ENCODE peak calls at places on chromosomes 1 and 21, in four cellular contexts. O is H9, Z is neuronal stem cell, F is IMR-90. H is an unnamed sample.
A peak's percentile ranks its signal among the peaks of the same experiment; 100 is the strongest.

GRCh38 chr1:243890576-243890975 is 40.5 kb upstream of the AKT3 start:
- DNase-seq in O (no peak), Z (no peak), F (peak; percentile 72), H (peak; percentile 27)

GRCh38 chr1:113998361-113998760 is 19.1 kb downstream of the OLFML3 start:
- DNase-seq in O (no peak), Z (no peak), F (peak; percentile 15), H (peak; percentile 32)

GRCh38 chr21:43771199-43771675 is 4.9 kb downstream of the CSTB start:
- DNase-seq in O (no peak), Z (no peak), F (no peak), H (peak; percentile 31)

GRCh38 chr1:25797939-25798338 is 2.1 kb upstream of the SELENON start:
- DNase-seq in O (peak; percentile 84), Z (no peak), F (no peak), H (peak; percentile 52)

GRCh38 chr1:172287207-172287606 is 133.3 kb upstream of the C1orf105 start:
- DNase-seq in O (no peak), Z (no peak), F (peak; percentile 73), H (peak; percentile 79)

GRCh38 chr1:80375662-80376061 is 1369.1 kb upstream of the ADGRL4 start:
- DNase-seq in O (no peak), Z (no peak), F (peak; percentile 89), H (peak; percentile 62)

GRCh38 chr1:66256629-66257575 is 277.1 kb upstream of the SGIP1 start:
- DNase-seq in O (no peak), Z (no peak), F (no peak), H (no peak)

GRCh38 chr1:68594851-68595250 is 98.0 kb upstream of the DEPDC1 start:
- DNase-seq in O (no peak), Z (no peak), F (no peak), H (no peak)

GRCh38 chr21:45655071-45655470 is 11.5 kb downstream of the PCBP3 start:
- DNase-seq in O (no peak), Z (no peak), F (peak; percentile 78), H (peak; percentile 63)

GRCh38 chr1:199808110-199808870 is 219.2 kb upstream of the NR5A2 start:
- DNase-seq in O (no peak), Z (no peak), F (peak; percentile 4), H (no peak)

GRCh38 chr1:19068639-19069276 is 112.3 kb upstream of the IFFO2 start:
- DNase-seq in O (no peak), Z (no peak), F (no peak), H (no peak)

GRCh38 chr1:153393926-153394325 is 3.1 kb upstream of the S100A8 start:
- DNase-seq in O (peak; percentile 74), Z (no peak), F (no peak), H (no peak)

GRCh38 chr1:116737855-116738318 is 16.3 kb upstream of the CD2 start:
- DNase-seq in O (no peak), Z (no peak), F (no peak), H (no peak)

GRCh38 chr1:185159966-185160365 is 3.0 kb downstream of the SWT1 start:
- DNase-seq in O (no peak), Z (no peak), F (peak; percentile 26), H (no peak)

GRCh38 chr1:53121319-53122172 is 20.9 kb downstream of the SLC1A7 start:
- DNase-seq in O (no peak), Z (no peak), F (peak; percentile 74), H (peak; percentile 33)

GRCh38 chr1:183575606-183576005 is 14.7 kb downstream of the NCF2 start:
- DNase-seq in O (no peak), Z (no peak), F (no peak), H (no peak)

GRCh38 chr1:9900142-9901043 is 9.7 kb downstream of the CTNNBIP1 start:
- DNase-seq in O (no peak), Z (no peak), F (no peak), H (no peak)

GRCh38 chr1:30377230-30378022 is 346.0 kb downstream of the MATN1 start:
- DNase-seq in O (no peak), Z (no peak), F (no peak), H (no peak)

GRCh38 chr1:198493324-198493723 is 47.2 kb downstream of the ATP6V1G3 start:
- DNase-seq in O (no peak), Z (no peak), F (no peak), H (no peak)

GRCh38 chr1:88029142-88029541 is 654.9 kb upstream of the PKN2 start:
- DNase-seq in O (no peak), Z (no peak), F (peak; percentile 2), H (peak; percentile 14)

GRCh38 chr1:205246426-205247119 is 18.8 kb downstream of the TMCC2 start:
- DNase-seq in O (no peak), Z (no peak), F (no peak), H (no peak)

GRCh38 chr1:152182942-152183341 is 23.9 kb upstream of the RPTN start:
- DNase-seq in O (no peak), Z (no peak), F (peak; percentile 44), H (no peak)

GRCh38 chr1:224852901-224853568 is 76.4 kb upstream of the DNAH14 start:
- DNase-seq in O (no peak), Z (peak; percentile 39), F (peak; percentile 67), H (peak; percentile 72)

GRCh38 chr1:198492872-198493271 is 47.6 kb downstream of the ATP6V1G3 start:
- DNase-seq in O (no peak), Z (no peak), F (peak; percentile 91), H (peak; percentile 69)

GRCh38 chr1:34640654-34641401 is 114.0 kb upstream of the GJB5 start:
- DNase-seq in O (no peak), Z (no peak), F (no peak), H (no peak)

GRCh38 chr1:215001419-215002021 is 81.0 kb upstream of the KCNK2 start:
- DNase-seq in O (no peak), Z (no peak), F (no peak), H (no peak)

GRCh38 chr1:151998611-151999362 is 5.1 kb upstream of the S100A10 start:
- DNase-seq in O (no peak), Z (no peak), F (peak; percentile 44), H (no peak)

GRCh38 chr1:186225089-186225488 is 150.0 kb downstream of the TPR start:
- DNase-seq in O (no peak), Z (no peak), F (no peak), H (peak; percentile 7)

GRCh38 chr1:12121212-12122000 is 45.4 kb upstream of the TNFRSF1B start:
- DNase-seq in O (no peak), Z (no peak), F (peak; percentile 97), H (peak; percentile 24)

GRCh38 chr1:47608296-47608875 is 170.5 kb downstream of the FOXD2 start:
- DNase-seq in O (no peak), Z (no peak), F (no peak), H (no peak)

GRCh38 chr1:113686891-113687624 is 72.2 kb downstream of the PHTF1 start:
- DNase-seq in O (no peak), Z (no peak), F (peak; percentile 81), H (peak; percentile 8)

GRCh38 chr1:86758570-86758969 is 54.2 kb downstream of the SH3GLB1 start:
- DNase-seq in O (no peak), Z (no peak), F (no peak), H (no peak)

GRCh38 chr1:92832537-92833160 is 809 bp downstream of the RPL5 start:
- DNase-seq in O (no peak), Z (no peak), F (no peak), H (no peak)

GRCh38 chr21:41899431-41900202 is 20.5 kb upstream of the PRDM15 start:
- DNase-seq in O (no peak), Z (no peak), F (no peak), H (no peak)

GRCh38 chr1:56516539-56517252 is 62.7 kb downstream of the PLPP3 start:
- DNase-seq in O (peak; percentile 60), Z (no peak), F (peak; percentile 65), H (peak; percentile 68)
- H2AFZ ChIP-seq in O (no peak overlapping the region), Z (no peak overlapping the region), F (no peak overlapping the region), H (no peak overlapping the region)

GRCh38 chr1:246002725-246003441 is 504.2 kb downstream of the SMYD3 start:
- DNase-seq in O (peak; percentile 82), Z (peak; percentile 81), F (peak; percentile 90), H (peak; percentile 85)
- H2BK15ac ChIP-seq in O (no peak overlapping the region), Z (no peak overlapping the region), F (peak overlapping the region; percentile 100), H (no peak overlapping the region)

DNA sequence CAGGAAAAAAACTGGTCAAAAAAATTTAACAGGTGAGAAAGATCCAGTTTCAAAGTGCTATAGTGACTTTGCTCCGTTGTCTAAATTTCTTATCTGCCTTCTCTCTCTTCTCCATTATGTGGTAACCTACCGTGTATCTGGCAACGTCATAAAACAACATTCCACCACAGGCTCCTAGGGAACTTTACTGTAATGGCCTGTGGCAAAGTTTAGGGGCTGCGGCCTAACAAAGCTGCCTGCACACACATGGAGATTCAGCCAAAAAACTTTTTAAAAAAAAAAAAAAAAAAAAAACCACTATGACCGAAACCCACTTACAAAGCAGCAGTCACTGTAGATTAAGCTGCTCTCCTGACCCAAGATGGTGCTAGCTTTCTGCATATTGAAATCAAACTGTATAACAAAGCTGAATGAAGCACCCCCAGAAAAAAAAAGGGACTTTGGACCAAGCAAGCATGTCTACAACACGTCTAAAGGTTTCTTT is 202.6 kb downstream of the SLC45A1 start:
- DNase-seq in O (no peak), Z (no peak), F (no peak), H (no peak)
- H2AFZ ChIP-seq in O (no peak overlapping the region), Z (no peak overlapping the region), F (no peak overlapping the region), H (no peak overlapping the region)

DNA sequence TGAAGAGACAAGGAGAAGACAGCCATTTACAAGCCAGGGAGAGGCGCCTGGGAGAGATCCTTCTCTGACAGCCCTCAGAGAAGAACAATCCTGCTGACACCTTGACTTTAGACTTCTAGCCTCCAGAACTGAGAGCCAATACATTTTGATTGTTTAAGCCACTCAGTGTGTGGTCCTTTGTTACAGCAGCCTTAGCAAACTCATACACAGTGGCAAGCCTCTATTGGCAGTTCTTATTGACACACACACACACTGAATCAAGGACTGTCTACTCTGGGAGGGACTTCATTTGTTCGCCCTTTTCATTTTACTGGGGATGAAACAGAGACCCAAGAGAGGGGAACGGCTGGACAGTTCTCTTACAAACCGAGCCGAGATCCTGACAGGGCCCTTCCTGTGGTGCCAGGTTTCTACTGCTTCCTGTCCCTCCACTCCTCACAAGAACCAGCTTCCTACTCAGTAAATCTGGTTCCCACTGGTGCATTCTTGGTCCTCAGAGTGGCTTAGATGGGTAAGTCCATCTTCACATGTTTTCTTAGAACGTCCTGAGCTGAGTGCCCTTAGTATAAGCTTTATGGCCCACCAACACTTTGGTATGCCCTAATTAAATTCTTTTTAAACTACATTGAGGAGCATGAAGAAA is 14.7 kb downstream of the SLAMF1 start:
- DNase-seq in O (no peak), Z (no peak), F (no peak), H (no peak)
- H2BK15ac ChIP-seq in O (no peak overlapping the region), Z (no peak overlapping the region), F (no peak overlapping the region), H (no peak overlapping the region)

GRCh38 chr1:239600588-239600987 is 214.2 kb downstream of the CHRM3 start:
- DNase-seq in O (no peak), Z (no peak), F (no peak), H (no peak)
- H2AFZ ChIP-seq in O (no peak overlapping the region), Z (no peak overlapping the region), F (no peak overlapping the region), H (no peak overlapping the region)

GRCh38 chr1:75672528-75673393 is 51.7 kb upstream of the ACADM start:
- DNase-seq in O (peak; percentile 86), Z (no peak), F (peak; percentile 83), H (peak; percentile 75)
- H2BK15ac ChIP-seq in O (no peak overlapping the region), Z (no peak overlapping the region), F (peak overlapping the region; percentile 14), H (no peak overlapping the region)

H was measured in mesenchymal stem cell.